ENCODE peak calls at places on chromosomes 16 and 17, in eight cellular contexts. One of them, this sample, is unnamed.

GRCh38 chr17:8846768-8847211 is 20.7 kb downstream of the PIK3R6 start:
- DNase-seq in GM06990: no peak
- DNase-seq in GM20000: no peak
- DNase-seq in H9: peak
- DNase-seq in activated CD8-positive, alpha-beta T cell treated with anti-CD3 and anti-CD28 coated beads, Interleukin-2, amount 10 ng/mL, durations not matched to agents 7 days and 5 days: no peak
- DNase-seq in fibroblast of villous mesenchyme: peak
- DNase-seq in HuH-7: peak
- DNase-seq in NCI-H2171 treated with DMSO at 0.1 percent for 48 hours: no peak
- DNase-seq in this sample: no peak

GRCh38 chr17:43998552-43998951 is 5.9 kb upstream of the NAGS start:
- DNase-seq in fibroblast of villous mesenchyme: no peak
- DNase-seq in GM20000: no peak
- DNase-seq in HuH-7: no peak
- DNase-seq in GM06990: no peak
- DNase-seq in H9: no peak
- DNase-seq in activated CD8-positive, alpha-beta T cell treated with anti-CD3 and anti-CD28 coated beads, Interleukin-2, amount 10 ng/mL, durations not matched to agents 7 days and 5 days: no peak
- DNase-seq in NCI-H2171 treated with DMSO at 0.1 percent for 48 hours: no peak
- DNase-seq in this sample: no peak

GRCh38 chr17:42682400-42683384 is at the start of gene CNTNAP1:
- DNase-seq in NCI-H2171 treated with DMSO at 0.1 percent for 48 hours: peak
- DNase-seq in GM20000: peak
- DNase-seq in HuH-7: peak
- DNase-seq in H9: peak
- DNase-seq in GM06990: peak
- DNase-seq in activated CD8-positive, alpha-beta T cell treated with anti-CD3 and anti-CD28 coated beads, Interleukin-2, amount 10 ng/mL, durations not matched to agents 7 days and 5 days: peak
- DNase-seq in fibroblast of villous mesenchyme: peak
- DNase-seq in this sample: no peak

GRCh38 chr17:65550075-65550635 is 11.3 kb downstream of the AXIN2 start:
- DNase-seq in H9: no peak
- DNase-seq in fibroblast of villous mesenchyme: no peak
- DNase-seq in GM20000: no peak
- DNase-seq in NCI-H2171 treated with DMSO at 0.1 percent for 48 hours: no peak
- DNase-seq in activated CD8-positive, alpha-beta T cell treated with anti-CD3 and anti-CD28 coated beads, Interleukin-2, amount 10 ng/mL, durations not matched to agents 7 days and 5 days: no peak
- DNase-seq in HuH-7: no peak
- DNase-seq in GM06990: no peak
- DNase-seq in this sample: no peak

GRCh38 chr16:56426585-56426984 is 1.2 kb upstream of the AMFR start:
- DNase-seq in fibroblast of villous mesenchyme: peak
- DNase-seq in H9: no peak
- DNase-seq in GM06990: no peak
- DNase-seq in GM20000: no peak
- DNase-seq in HuH-7: no peak
- DNase-seq in NCI-H2171 treated with DMSO at 0.1 percent for 48 hours: no peak
- DNase-seq in activated CD8-positive, alpha-beta T cell treated with anti-CD3 and anti-CD28 coated beads, Interleukin-2, amount 10 ng/mL, durations not matched to agents 7 days and 5 days: no peak
- DNase-seq in this sample: no peak

GRCh38 chr16:79089735-79090284 is 510.7 kb downstream of the MAF start:
- DNase-seq in H9: no peak
- DNase-seq in activated CD8-positive, alpha-beta T cell treated with anti-CD3 and anti-CD28 coated beads, Interleukin-2, amount 10 ng/mL, durations not matched to agents 7 days and 5 days: peak
- DNase-seq in GM20000: no peak
- DNase-seq in GM06990: no peak
- DNase-seq in NCI-H2171 treated with DMSO at 0.1 percent for 48 hours: no peak
- DNase-seq in fibroblast of villous mesenchyme: peak
- DNase-seq in HuH-7: no peak
- DNase-seq in this sample: no peak

GRCh38 chr16:20898938-20899502 is 1.1 kb downstream of the DCUN1D3 start:
- DNase-seq in GM20000: no peak
- DNase-seq in fibroblast of villous mesenchyme: peak
- DNase-seq in activated CD8-positive, alpha-beta T cell treated with anti-CD3 and anti-CD28 coated beads, Interleukin-2, amount 10 ng/mL, durations not matched to agents 7 days and 5 days: no peak
- DNase-seq in NCI-H2171 treated with DMSO at 0.1 percent for 48 hours: no peak
- DNase-seq in HuH-7: no peak
- DNase-seq in H9: no peak
- DNase-seq in GM06990: no peak
- DNase-seq in this sample: no peak

GRCh38 chr17:68301438-68301959 is 10.2 kb downstream of the ARSG start:
- DNase-seq in GM20000: no peak
- DNase-seq in activated CD8-positive, alpha-beta T cell treated with anti-CD3 and anti-CD28 coated beads, Interleukin-2, amount 10 ng/mL, durations not matched to agents 7 days and 5 days: no peak
- DNase-seq in NCI-H2171 treated with DMSO at 0.1 percent for 48 hours: peak
- DNase-seq in H9: no peak
- DNase-seq in fibroblast of villous mesenchyme: no peak
- DNase-seq in HuH-7: no peak
- DNase-seq in GM06990: no peak
- DNase-seq in this sample: peak

GRCh38 chr16:3951861-3952332 is 71.4 kb upstream of the CREBBP start:
- DNase-seq in GM20000: no peak
- DNase-seq in activated CD8-positive, alpha-beta T cell treated with anti-CD3 and anti-CD28 coated beads, Interleukin-2, amount 10 ng/mL, durations not matched to agents 7 days and 5 days: no peak
- DNase-seq in GM06990: no peak
- DNase-seq in HuH-7: no peak
- DNase-seq in NCI-H2171 treated with DMSO at 0.1 percent for 48 hours: peak
- DNase-seq in H9: no peak
- DNase-seq in fibroblast of villous mesenchyme: no peak
- DNase-seq in this sample: no peak

GRCh38 chr16:71927383-71927782 is 32.1 kb downstream of the IST1 start:
- DNase-seq in fibroblast of villous mesenchyme: peak
- DNase-seq in activated CD8-positive, alpha-beta T cell treated with anti-CD3 and anti-CD28 coated beads, Interleukin-2, amount 10 ng/mL, durations not matched to agents 7 days and 5 days: no peak
- DNase-seq in NCI-H2171 treated with DMSO at 0.1 percent for 48 hours: peak
- DNase-seq in GM20000: no peak
- DNase-seq in HuH-7: no peak
- DNase-seq in H9: no peak
- DNase-seq in GM06990: no peak
- DNase-seq in this sample: no peak

This sample was measured in NCI-H1417 treated with DMSO at 0.1 percent for 48 hours.